ENCODE peak calls at places on chromosome 1, in four cellular contexts. One of them, this sample, is unnamed.

GRCh38 chr1:224852901-224853568 is 76.4 kb upstream of the DNAH14 start:
- DNase-seq in fibroblast of pulmonary artery: peak; percentile 82
- DNase-seq in stomach: no peak
- DNase-seq in BE2C: no peak
- DNase-seq in this sample: no peak

GRCh38 chr1:93977546-93977945 is 68.3 kb upstream of the GCLM start:
- DNase-seq in fibroblast of pulmonary artery: peak; percentile 52
- DNase-seq in stomach: no peak
- DNase-seq in BE2C: no peak
- DNase-seq in this sample: no peak

GRCh38 chr1:26686795-26687194 is 9.0 kb upstream of the ARID1A start:
- DNase-seq in fibroblast of pulmonary artery: peak; percentile 53
- DNase-seq in stomach: no peak
- DNase-seq in BE2C: no peak
- DNase-seq in this sample: no peak

GRCh38 chr1:57874426-57874825 is 450.6 kb upstream of the DAB1 start:
- DNase-seq in fibroblast of pulmonary artery: no peak
- DNase-seq in stomach: no peak
- DNase-seq in BE2C: no peak
- DNase-seq in this sample: no peak

GRCh38 chr1:161115132-161115711 is 2.6 kb downstream of the PFDN2 start:
- DNase-seq in fibroblast of pulmonary artery: peak; percentile 92
- DNase-seq in stomach: no peak
- DNase-seq in BE2C: no peak
- DNase-seq in this sample: no peak

GRCh38 chr1:209989525-209989924 is 51.5 kb downstream of the SYT14 start:
- DNase-seq in fibroblast of pulmonary artery: peak; percentile 54
- DNase-seq in stomach: no peak
- DNase-seq in BE2C: no peak
- DNase-seq in this sample: no peak

GRCh38 chr1:234313171-234313570 is 60.1 kb upstream of the COA6 start:
- DNase-seq in fibroblast of pulmonary artery: no peak
- DNase-seq in stomach: no peak
- DNase-seq in BE2C: no peak
- DNase-seq in this sample: no peak

GRCh38 chr1:203148127-203148526 is 20.6 kb downstream of the ADORA1 start:
- DNase-seq in fibroblast of pulmonary artery: no peak
- DNase-seq in stomach: peak; percentile 45
- DNase-seq in BE2C: no peak
- DNase-seq in this sample: no peak

GRCh38 chr1:47992720-47993119 is 4.5 kb downstream of the TRABD2B start:
- DNase-seq in fibroblast of pulmonary artery: peak; percentile 46
- DNase-seq in stomach: no peak
- DNase-seq in BE2C: no peak
- DNase-seq in this sample: no peak

GRCh38 chr1:9293512-9294439 is 1.1 kb downstream of the SPSB1 start:
- DNase-seq in fibroblast of pulmonary artery: peak; percentile 49
- DNase-seq in stomach: peak; percentile 33
- DNase-seq in BE2C: no peak
- DNase-seq in this sample: no peak

GRCh38 chr1:9294440-9294773 is 1.7 kb downstream of the SPSB1 start:
- DNase-seq in fibroblast of pulmonary artery: peak; percentile 63
- DNase-seq in stomach: no peak
- DNase-seq in BE2C: no peak
- DNase-seq in this sample: no peak

GRCh38 chr1:9296850-9297249 is 4.2 kb downstream of the SPSB1 start:
- DNase-seq in fibroblast of pulmonary artery: no peak
- DNase-seq in stomach: no peak
- DNase-seq in BE2C: no peak
- DNase-seq in this sample: no peak

GRCh38 chr1:9295884-9296283 is 3.2 kb downstream of the SPSB1 start:
- DNase-seq in fibroblast of pulmonary artery: no peak
- DNase-seq in stomach: no peak
- DNase-seq in BE2C: no peak
- DNase-seq in this sample: no peak

DNA sequence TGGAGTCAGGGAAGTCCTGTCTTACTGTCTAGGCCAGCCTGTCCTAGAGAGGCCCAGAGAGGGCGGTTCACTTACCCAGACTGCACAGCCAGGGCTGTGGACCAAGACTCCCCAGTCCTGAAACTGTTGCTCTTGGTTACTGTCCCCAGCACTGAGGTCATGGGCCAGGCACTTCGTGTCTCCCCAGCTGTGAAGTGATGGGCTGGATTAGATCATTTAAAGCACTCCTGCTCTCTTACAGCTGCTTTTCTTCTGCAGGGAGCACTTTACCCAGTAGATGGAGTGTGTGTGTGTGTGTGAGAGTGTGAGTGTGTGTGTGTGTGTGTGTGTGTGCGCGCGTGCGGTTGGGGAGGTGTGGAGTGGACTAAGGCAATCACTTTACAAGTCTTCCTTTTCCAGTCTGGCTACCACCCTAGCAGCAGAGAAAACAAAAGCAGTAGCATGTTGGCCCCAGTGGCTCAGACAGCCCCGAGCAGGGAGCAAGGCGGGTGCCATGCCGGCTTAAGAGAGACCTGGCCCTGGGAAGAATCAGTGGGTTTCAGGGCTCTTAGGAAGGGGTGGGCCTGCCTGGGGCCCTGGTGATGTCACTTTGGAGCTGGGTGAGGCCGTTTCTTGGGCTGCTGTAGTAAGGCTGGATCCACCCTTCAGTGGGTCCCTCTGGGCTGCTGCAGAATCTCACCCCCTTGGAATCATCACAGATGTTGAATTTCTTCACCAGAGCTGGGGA is 2.4 kb downstream of the SPSB1 start:
- DNase-seq in fibroblast of pulmonary artery: peak; percentile 73
- DNase-seq in stomach: no peak
- DNase-seq in BE2C: no peak
- DNase-seq in this sample: no peak
- TF ChIP-seq CTCF in fibroblast of pulmonary artery: peak; percentile 12
- TF ChIP-seq CTCF in stomach: no peak
- TF ChIP-seq CTCF in BE2C: no peak
- TF ChIP-seq CTCF in this sample: peak; percentile 43

GRCh38 chr1:40625076-40625475 is 40.4 kb downstream of the RIMS3 start:
- DNase-seq in fibroblast of pulmonary artery: peak; percentile 28
- DNase-seq in stomach: peak; percentile 61
- DNase-seq in BE2C: peak; percentile 38
- DNase-seq in this sample: no peak
- TF ChIP-seq CTCF in fibroblast of pulmonary artery: peak; percentile 41
- TF ChIP-seq CTCF in stomach: peak; percentile 25
- TF ChIP-seq CTCF in BE2C: peak; percentile 29
- TF ChIP-seq CTCF in this sample: peak; percentile 45

GRCh38 chr1:68234094-68234493 is 1.8 kb upstream of the WLS start:
- DNase-seq in fibroblast of pulmonary artery: no peak
- DNase-seq in stomach: no peak
- DNase-seq in BE2C: no peak
- DNase-seq in this sample: no peak

GRCh38 chr1:68230901-68231626 is 1.3 kb downstream of the WLS start:
- DNase-seq in fibroblast of pulmonary artery: peak; percentile 18
- DNase-seq in stomach: peak; percentile 45
- DNase-seq in BE2C: peak; percentile 8
- DNase-seq in this sample: no peak

GRCh38 chr1:68231627-68232303 is 558 bp downstream of the WLS start:
- DNase-seq in fibroblast of pulmonary artery: peak; percentile 76
- DNase-seq in stomach: peak; percentile 59
- DNase-seq in BE2C: peak; percentile 35
- DNase-seq in this sample: no peak

GRCh38 chr1:68232354-68233148 is at the start of gene WLS:
- DNase-seq in fibroblast of pulmonary artery: peak; percentile 83
- DNase-seq in stomach: peak; percentile 83
- DNase-seq in BE2C: peak; percentile 74
- DNase-seq in this sample: peak; percentile 91

DNA sequence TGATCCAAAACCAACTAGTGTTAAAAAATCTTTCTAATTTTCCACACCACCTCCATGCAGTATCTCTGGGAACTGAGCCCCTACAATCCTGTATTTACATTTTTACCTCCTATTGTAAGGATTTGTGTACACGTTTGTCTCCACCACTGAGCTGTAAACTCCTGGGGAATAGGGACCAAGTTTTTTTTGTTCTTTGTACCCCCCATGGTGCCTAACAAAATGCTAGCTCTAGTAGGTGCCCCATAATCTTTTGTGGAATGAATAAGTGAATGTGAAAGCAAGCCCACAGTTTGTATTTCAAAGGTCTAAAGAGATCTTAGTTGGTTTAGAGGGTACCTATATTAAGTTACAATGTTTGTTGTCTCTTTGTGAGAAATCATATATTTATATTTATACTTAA is 879 bp upstream of the WLS start:
- DNase-seq in fibroblast of pulmonary artery: no peak
- DNase-seq in stomach: no peak
- DNase-seq in BE2C: no peak
- DNase-seq in this sample: no peak
- TF ChIP-seq CTCF in fibroblast of pulmonary artery: no peak
- TF ChIP-seq CTCF in stomach: no peak
- TF ChIP-seq CTCF in BE2C: no peak
- TF ChIP-seq CTCF in this sample: no peak

GRCh38 chr1:217910205-217910604 is 279.1 kb downstream of the SPATA17 start:
- DNase-seq in fibroblast of pulmonary artery: no peak
- DNase-seq in stomach: no peak
- DNase-seq in BE2C: no peak
- DNase-seq in this sample: no peak

GRCh38 chr1:217907504-217907903 is 276.4 kb downstream of the SPATA17 start:
- DNase-seq in fibroblast of pulmonary artery: peak; percentile 15
- DNase-seq in stomach: no peak
- DNase-seq in BE2C: no peak
- DNase-seq in this sample: no peak

GRCh38 chr1:217910791-217911320 is 279.7 kb downstream of the SPATA17 start:
- DNase-seq in fibroblast of pulmonary artery: no peak
- DNase-seq in stomach: no peak
- DNase-seq in BE2C: no peak
- DNase-seq in this sample: no peak

GRCh38 chr1:217917277-217917887 is 286.2 kb downstream of the SPATA17 start:
- DNase-seq in fibroblast of pulmonary artery: no peak
- DNase-seq in stomach: no peak
- DNase-seq in BE2C: no peak
- DNase-seq in this sample: no peak

DNA sequence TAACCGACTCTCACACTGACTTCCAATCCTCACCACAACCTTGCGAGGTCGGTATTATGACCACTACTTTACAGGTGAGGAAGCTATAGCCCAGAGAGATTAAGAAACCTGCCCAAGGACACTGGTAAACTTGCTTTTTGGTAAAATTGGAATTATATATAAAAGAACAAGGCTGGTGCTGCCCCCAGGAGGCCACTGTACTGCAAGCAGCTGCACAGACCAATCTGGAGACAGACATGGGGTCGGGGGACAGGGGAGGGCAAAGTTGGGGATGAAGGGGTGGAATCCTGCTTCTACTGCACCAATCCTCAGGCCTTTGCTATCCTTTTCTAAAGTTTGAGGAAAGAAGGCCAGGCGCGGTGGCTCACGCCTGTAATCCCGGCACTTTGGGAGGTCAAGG is 280.8 kb downstream of the SPATA17 start:
- DNase-seq in fibroblast of pulmonary artery: no peak
- DNase-seq in stomach: no peak
- DNase-seq in BE2C: peak; percentile 22
- DNase-seq in this sample: no peak
- TF ChIP-seq CTCF in fibroblast of pulmonary artery: no peak
- TF ChIP-seq CTCF in stomach: no peak
- TF ChIP-seq CTCF in BE2C: peak; percentile 24
- TF ChIP-seq CTCF in this sample: no peak

GRCh38 chr1:231072502-231072901 is 32.4 kb upstream of the FAM89A start:
- DNase-seq in fibroblast of pulmonary artery: no peak
- DNase-seq in stomach: no peak
- DNase-seq in BE2C: no peak
- DNase-seq in this sample: no peak

GRCh38 chr1:231068772-231069171 is 28.7 kb upstream of the FAM89A start:
- DNase-seq in fibroblast of pulmonary artery: no peak
- DNase-seq in stomach: no peak
- DNase-seq in BE2C: no peak
- DNase-seq in this sample: no peak

GRCh38 chr1:231070758-231071443 is 30.8 kb upstream of the FAM89A start:
- DNase-seq in fibroblast of pulmonary artery: no peak
- DNase-seq in stomach: no peak
- DNase-seq in BE2C: no peak
- DNase-seq in this sample: no peak

GRCh38 chr1:231072054-231072453 is 32.0 kb upstream of the FAM89A start:
- DNase-seq in fibroblast of pulmonary artery: no peak
- DNase-seq in stomach: no peak
- DNase-seq in BE2C: no peak
- DNase-seq in this sample: no peak

GRCh38 chr1:231069333-231069732 is 29.3 kb upstream of the FAM89A start:
- DNase-seq in fibroblast of pulmonary artery: no peak
- DNase-seq in stomach: no peak
- DNase-seq in BE2C: no peak
- DNase-seq in this sample: no peak
- TF ChIP-seq CTCF in fibroblast of pulmonary artery: no peak
- TF ChIP-seq CTCF in stomach: no peak
- TF ChIP-seq CTCF in BE2C: no peak
- TF ChIP-seq CTCF in this sample: no peak

GRCh38 chr1:3702990-3703728 is 49.1 kb upstream of the CCDC27 start:
- DNase-seq in fibroblast of pulmonary artery: peak; percentile 47
- DNase-seq in stomach: no peak
- DNase-seq in BE2C: no peak
- DNase-seq in this sample: no peak
- TF ChIP-seq CTCF in fibroblast of pulmonary artery: no peak
- TF ChIP-seq CTCF in stomach: no peak
- TF ChIP-seq CTCF in BE2C: no peak
- TF ChIP-seq CTCF in this sample: no peak

DNA sequence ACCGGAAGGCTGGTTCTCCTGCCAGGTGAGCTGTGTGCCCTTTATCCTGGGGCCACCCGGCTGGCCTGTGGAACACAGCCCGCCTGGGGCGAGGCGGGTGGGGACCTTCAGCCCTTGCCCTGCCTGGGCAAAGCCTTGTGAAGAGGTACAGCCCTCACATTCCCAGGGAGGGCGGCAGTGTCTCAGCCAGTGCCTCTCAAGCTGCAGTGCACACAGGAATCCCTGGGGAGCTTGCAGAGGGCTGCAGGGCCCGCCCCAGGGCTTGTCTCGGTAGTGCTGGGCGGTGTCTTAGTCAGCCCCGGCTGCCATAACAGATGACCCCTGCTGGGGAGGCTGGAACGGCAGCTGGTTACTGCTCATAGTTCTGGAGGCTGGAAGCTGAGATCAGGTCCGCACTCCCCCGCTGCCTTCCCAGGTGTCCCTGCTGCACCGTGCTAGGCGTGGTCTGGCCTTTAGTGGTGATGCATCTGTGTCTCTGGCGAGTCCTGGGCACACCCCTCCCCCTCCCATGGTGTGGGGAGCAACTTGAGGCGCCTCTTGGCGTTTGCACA is 12.6 kb downstream of the DFFB start:
- DNase-seq in fibroblast of pulmonary artery: peak; percentile 11
- DNase-seq in stomach: no peak
- DNase-seq in BE2C: peak; percentile 64
- DNase-seq in this sample: no peak
- TF ChIP-seq CTCF in fibroblast of pulmonary artery: no peak
- TF ChIP-seq CTCF in stomach: no peak
- TF ChIP-seq CTCF in BE2C: peak; percentile 29
- TF ChIP-seq CTCF in this sample: no peak

GRCh38 chr1:66331641-66332523 is 202.1 kb upstream of the SGIP1 start:
- DNase-seq in fibroblast of pulmonary artery: peak; percentile 94
- DNase-seq in stomach: peak; percentile 60
- DNase-seq in BE2C: peak; percentile 14
- DNase-seq in this sample: peak; percentile 87
- TF ChIP-seq CTCF in fibroblast of pulmonary artery: peak; percentile 46
- TF ChIP-seq CTCF in stomach: no peak
- TF ChIP-seq CTCF in BE2C: peak; percentile 10
- TF ChIP-seq CTCF in this sample: peak; percentile 49

GRCh38 chr1:2163205-2163604 is 31.4 kb downstream of the FAAP20 start:
- DNase-seq in fibroblast of pulmonary artery: no peak
- DNase-seq in stomach: no peak
- DNase-seq in BE2C: no peak
- DNase-seq in this sample: no peak
- TF ChIP-seq CTCF in fibroblast of pulmonary artery: no peak
- TF ChIP-seq CTCF in stomach: no peak
- TF ChIP-seq CTCF in BE2C: peak; percentile 26
- TF ChIP-seq CTCF in this sample: no peak

This sample was measured in osteocyte.